ENCODE peak calls at places on chromosomes 11 and 22, in eight cellular contexts. T, V, A, Q, M, F, C and D are unnamed samples.

GRCh38 chr11:2779981-2780849 is 80.4 kb upstream of the KCNQ1OT1 start:
- DNase-seq in T (peak; percentile 76), V (peak; percentile 77), A (no peak), Q (no peak), M (peak; percentile 43), F (peak; percentile 13), C (peak; percentile 24), D (peak; percentile 6)

GRCh38 chr11:17473071-17473744 is 3.4 kb downstream of the ABCC8 start:
- DNase-seq in T (no peak), V (no peak), A (peak; percentile 84), Q (no peak), M (no peak), F (no peak), C (no peak), D (peak; percentile 42)

GRCh38 chr11:122145715-122146274 is 29.8 kb upstream of the BLID start:
- DNase-seq in T (no peak), V (no peak), A (no peak), Q (no peak), M (no peak), F (no peak), C (no peak), D (peak; percentile 7)

GRCh38 chr11:3050386-3051325 is 6.6 kb downstream of the CARS1 start:
- DNase-seq in T (no peak), V (no peak), A (no peak), Q (no peak), M (no peak), F (no peak), C (no peak), D (no peak)

GRCh38 chr11:15565846-15566245 is 451.1 kb downstream of the INSC start:
- DNase-seq in T (no peak), V (no peak), A (peak; percentile 17), Q (no peak), M (no peak), F (peak; percentile 32), C (no peak), D (peak; percentile 82)

GRCh38 chr11:61683961-61684869 is 4.0 kb downstream of the DAGLA start:
- DNase-seq in T (no peak), V (no peak), A (no peak), Q (no peak), M (no peak), F (no peak), C (no peak), D (no peak)

GRCh38 chr11:31995525-31996123 is 95.2 kb upstream of the RCN1 start:
- DNase-seq in T (no peak), V (no peak), A (no peak), Q (no peak), M (no peak), F (no peak), C (no peak), D (no peak)

GRCh38 chr11:122796128-122796717 is 42.1 kb upstream of the CRTAM start:
- DNase-seq in T (peak; percentile 73), V (peak; percentile 78), A (peak; percentile 59), Q (no peak), M (peak; percentile 82), F (peak; percentile 32), C (peak; percentile 31), D (peak; percentile 46)

GRCh38 chr11:101583180-101584128 is at the start of gene TRPC6:
- DNase-seq in T (peak; percentile 79), V (peak; percentile 79), A (peak; percentile 73), Q (no peak), M (no peak), F (no peak), C (no peak), D (no peak)

GRCh38 chr11:128492461-128492860 is 94.9 kb downstream of the ETS1 start:
- DNase-seq in T (no peak), V (no peak), A (no peak), Q (no peak), M (no peak), F (no peak), C (no peak), D (no peak)

GRCh38 chr11:77784572-77784971 is 36.0 kb downstream of the RSF1 start:
- DNase-seq in T (no peak), V (no peak), A (no peak), Q (no peak), M (no peak), F (no peak), C (no peak), D (no peak)

GRCh38 chr11:3095712-3096361 is 38.6 kb upstream of the CARS1 start:
- DNase-seq in T (no peak), V (peak; percentile 65), A (peak; percentile 69), Q (peak; percentile 60), M (peak; percentile 49), F (peak; percentile 67), C (no peak), D (no peak)

GRCh38 chr11:43376594-43376993 is 17.9 kb downstream of the TTC17 start:
- DNase-seq in T (no peak), V (no peak), A (no peak), Q (peak; percentile 87), M (no peak), F (no peak), C (no peak), D (no peak)

GRCh38 chr22:37148031-37148651 is 1.6 kb downstream of the IL2RB start:
- DNase-seq in T (peak; percentile 42), V (no peak), A (no peak), Q (no peak), M (no peak), F (no peak), C (no peak), D (no peak)

GRCh38 chr11:110356769-110357671 is 60.6 kb upstream of the RDX start:
- DNase-seq in T (no peak), V (no peak), A (no peak), Q (peak; percentile 99), M (no peak), F (no peak), C (no peak), D (peak; percentile 43)

GRCh38 chr11:19281041-19281440 is 40.3 kb upstream of the E2F8 start:
- DNase-seq in T (no peak), V (no peak), A (no peak), Q (no peak), M (no peak), F (no peak), C (no peak), D (no peak)

GRCh38 chr11:108639146-108639545 is 25.7 kb upstream of the DDX10 start:
- DNase-seq in T (no peak), V (no peak), A (no peak), Q (peak; percentile 27), M (no peak), F (no peak), C (no peak), D (no peak)

GRCh38 chr11:116219171-116219635 is 553.6 kb downstream of the BUD13 start:
- DNase-seq in T (no peak), V (no peak), A (no peak), Q (no peak), M (peak; percentile 45), F (peak; percentile 28), C (no peak), D (no peak)

GRCh38 chr22:49408102-49408836 is 419.4 kb downstream of the BRD1 start:
- DNase-seq in T (no peak), V (no peak), A (no peak), Q (no peak), M (no peak), F (no peak), C (no peak), D (no peak)

GRCh38 chr11:64164392-64165312 is 1.3 kb downstream of the MACROD1 start:
- DNase-seq in T (no peak), V (no peak), A (peak; percentile 61), Q (no peak), M (no peak), F (no peak), C (peak; percentile 69), D (peak; percentile 68)

GRCh38 chr22:28570697-28571373 is 108.8 kb downstream of the TTC28 start:
- DNase-seq in T (no peak), V (no peak), A (no peak), Q (no peak), M (no peak), F (no peak), C (no peak), D (no peak)

GRCh38 chr22:41481925-41482318 is 13.0 kb downstream of the ACO2 start:
- DNase-seq in T (no peak), V (peak; percentile 33), A (no peak), Q (no peak), M (no peak), F (no peak), C (no peak), D (no peak)
- H3K4me1 ChIP-seq in T (peaks cover 56% of the 10 kb centered on the region), V (peaks cover 3% of the 10 kb centered on the region), A (peaks cover 44% of the 10 kb centered on the region), Q (no peaks in the 10 kb centered on the region), M (peaks cover 79% of the 10 kb centered on the region), F (peaks cover 99% of the 10 kb centered on the region), C (peaks cover 88% of the 10 kb centered on the region), D (peaks cover 3% of the 10 kb centered on the region)

GRCh38 chr11:118511576-118511975 is 15.7 kb upstream of the TTC36 start:
- DNase-seq in T (no peak), V (no peak), A (no peak), Q (no peak), M (no peak), F (no peak), C (no peak), D (no peak)
- H3K36me3 ChIP-seq in T (peaks cover 100% of the 10 kb centered on the region), V (peaks cover 13% of the 10 kb centered on the region), A (peaks cover 74% of the 10 kb centered on the region), Q (peaks cover 44% of the 10 kb centered on the region), M (no peaks in the 10 kb centered on the region), F (peaks cover 11% of the 10 kb centered on the region), C (peaks cover 100% of the 10 kb centered on the region), D (peaks cover 93% of the 10 kb centered on the region)

GRCh38 chr11:65967329-65967934 is 5.9 kb downstream of the SART1 start:
- DNase-seq in T (no peak), V (no peak), A (no peak), Q (no peak), M (no peak), F (no peak), C (no peak), D (no peak)
- H3K4me3 ChIP-seq in T (no peak overlapping the region), V (no peak overlapping the region), A (no peak overlapping the region), Q (no peak overlapping the region), M (no peak overlapping the region), F (no peak overlapping the region), C (no peak overlapping the region), D (no peak overlapping the region)

GRCh38 chr11:129596361-129596760 is 219.3 kb upstream of the TMEM45B start:
- DNase-seq in T (no peak), V (no peak), A (no peak), Q (no peak), M (no peak), F (no peak), C (no peak), D (no peak)
- H3K4me1 ChIP-seq in T (no peaks in the 10 kb centered on the region), V (no peaks in the 10 kb centered on the region), A (no peaks in the 10 kb centered on the region), Q (peaks cover 15% of the 10 kb centered on the region), M (no peaks in the 10 kb centered on the region), F (no peaks in the 10 kb centered on the region), C (no peaks in the 10 kb centered on the region), D (no peaks in the 10 kb centered on the region)

GRCh38 chr22:41332217-41332616 is 30.9 kb downstream of the ZC3H7B start:
- DNase-seq in T (no peak), V (no peak), A (no peak), Q (no peak), M (no peak), F (no peak), C (no peak), D (no peak)
- H3K36me3 ChIP-seq in T (peaks cover 96% of the 10 kb centered on the region), V (peaks cover 11% of the 10 kb centered on the region), A (no peaks in the 10 kb centered on the region), Q (peaks cover 8% of the 10 kb centered on the region), M (peaks cover 4% of the 10 kb centered on the region), F (no peaks in the 10 kb centered on the region), C (peaks cover 87% of the 10 kb centered on the region), D (peaks cover 61% of the 10 kb centered on the region)